ENCODE peak calls at places on chromosomes 12 and 14, in four cellular contexts. Z is H9, P is mesendoderm, M is H1. K is an unnamed sample.

GRCh38 chr12:70571029-70571428 is 66.2 kb downstream of the PTPRB start:
- DNase-seq in Z (no peak), P (no peak), M (no peak), K (no peak)

GRCh38 chr14:33016611-33017010 is 77.9 kb downstream of the NPAS3 start:
- DNase-seq in Z (no peak), P (no peak), M (no peak), K (no peak)

GRCh38 chr12:332581-333205 is 56.4 kb downstream of the KDM5A start:
- DNase-seq in Z (no peak), P (no peak), M (no peak), K (no peak)

GRCh38 chr12:122403115-122403770 is 19.2 kb downstream of the CLIP1 start:
- DNase-seq in Z (no peak), P (no peak), M (no peak), K (no peak)

GRCh38 chr14:35534884-35535793 is 1.2 kb downstream of the INSM2 start:
- DNase-seq in Z (peak; percentile 85), P (peak; percentile 80), M (no peak), K (peak; percentile 62)

GRCh38 chr12:43406797-43407196 is 145.2 kb downstream of the ADAMTS20 start:
- DNase-seq in Z (no peak), P (no peak), M (no peak), K (no peak)

GRCh38 chr12:90979936-90980335 is 24.8 kb downstream of the EPYC start:
- DNase-seq in Z (no peak), P (no peak), M (no peak), K (peak; percentile 49)

GRCh38 chr14:67630938-67631337 is 11.2 kb downstream of the ARG2 start:
- DNase-seq in Z (no peak), P (no peak), M (no peak), K (no peak)

GRCh38 chr14:60653388-60653690 is 4.1 kb upstream of the SIX1 start:
- DNase-seq in Z (peak; percentile 44), P (peak; percentile 31), M (no peak), K (no peak)

GRCh38 chr14:61511558-61511924 is 183.8 kb upstream of the HIF1A start:
- DNase-seq in Z (no peak), P (no peak), M (no peak), K (no peak)

GRCh38 chr12:76206039-76206676 is 121.7 kb upstream of the NAP1L1 start:
- DNase-seq in Z (no peak), P (no peak), M (no peak), K (no peak)

GRCh38 chr12:94704452-94704871 is 54.1 kb upstream of the TMCC3 start:
- DNase-seq in Z (no peak), P (no peak), M (no peak), K (peak; percentile 90)

GRCh38 chr12:81077686-81078441 is at the start of gene ACSS3:
- DNase-seq in Z (peak; percentile 94), P (peak; percentile 98), M (peak; percentile 53), K (no peak)

GRCh38 chr12:78359530-78359929 is 505.0 kb upstream of the SYT1 start:
- DNase-seq in Z (no peak), P (peak; percentile 3), M (no peak), K (peak; percentile 49)

GRCh38 chr12:88036368-88036965 is 7.3 kb upstream of the C12orf50 start:
- DNase-seq in Z (no peak), P (no peak), M (no peak), K (peak; percentile 59)

GRCh38 chr12:26372856-26373255 is 177.5 kb downstream of the SSPN start:
- DNase-seq in Z (no peak), P (no peak), M (no peak), K (no peak)

GRCh38 chr14:97456958-97457357 is 659.8 kb downstream of the VRK1 start:
- DNase-seq in Z (no peak), P (no peak), M (no peak), K (no peak)

GRCh38 chr12:24573621-24574020 is 375.3 kb downstream of the BCAT1 start:
- DNase-seq in Z (no peak), P (peak; percentile 32), M (no peak), K (no peak)

GRCh38 chr14:28704153-28704552 is 62.4 kb upstream of the FOXG1 start:
- DNase-seq in Z (no peak), P (no peak), M (no peak), K (no peak)

GRCh38 chr12:73072214-73072613 is 800.0 kb downstream of the TRHDE start:
- DNase-seq in Z (no peak), P (no peak), M (no peak), K (no peak)
- H4K5ac ChIP-seq in Z (no peak overlapping the region), P (no peak overlapping the region), M (no peak overlapping the region), K (no peak overlapping the region)

GRCh38 chr14:99720941-99721791 is 37.1 kb downstream of the CYP46A1 start:
- DNase-seq in Z (peak; percentile 29), P (no peak), M (no peak), K (no peak)

GRCh38 chr14:99718811-99719192 is 34.7 kb downstream of the CYP46A1 start:
- DNase-seq in Z (no peak), P (no peak), M (no peak), K (no peak)

GRCh38 chr14:99722741-99723140 is 38.6 kb downstream of the CYP46A1 start:
- DNase-seq in Z (peak; percentile 13), P (no peak), M (no peak), K (no peak)

GRCh38 chr14:99724196-99724891 is 40.2 kb downstream of the CYP46A1 start:
- DNase-seq in Z (peak; percentile 23), P (no peak), M (no peak), K (peak; percentile 49)

GRCh38 chr14:99721792-99722516 is 37.9 kb downstream of the CYP46A1 start:
- DNase-seq in Z (peak; percentile 17), P (no peak), M (no peak), K (no peak)
- H4K5ac ChIP-seq in Z (no peak overlapping the region), P (no peak overlapping the region), M (no peak overlapping the region), K (no peak overlapping the region)

DNA sequence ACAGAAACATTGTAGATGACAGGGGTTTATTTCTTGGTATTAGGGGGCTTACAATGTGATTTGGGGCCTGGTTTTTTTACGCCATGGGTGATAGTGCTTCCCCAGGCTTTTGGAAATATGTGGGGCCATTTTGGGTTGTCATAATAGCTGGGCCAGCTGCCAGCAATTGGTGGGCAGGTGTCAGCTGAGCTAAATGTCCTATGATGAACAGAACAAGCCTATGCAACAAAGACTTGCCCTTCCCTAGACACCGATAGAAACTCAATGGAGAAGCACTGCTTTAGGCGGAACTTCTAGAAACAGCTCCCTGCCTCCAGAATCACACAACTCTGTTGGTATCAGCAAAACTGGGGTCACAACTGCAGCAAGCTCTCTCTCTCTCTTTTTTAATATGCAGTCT is 5.1 kb upstream of the B4GALNT1 start:
- DNase-seq in Z (no peak), P (no peak), M (no peak), K (no peak)
- H4K5ac ChIP-seq in Z (no peak overlapping the region), P (no peak overlapping the region), M (no peak overlapping the region), K (no peak overlapping the region)

GRCh38 chr14:23183479-23183878 is at the start of gene SLC7A8:
- DNase-seq in Z (peak; percentile 77), P (peak; percentile 72), M (no peak), K (no peak)

GRCh38 chr14:23181946-23182345 is 1.5 kb downstream of the SLC7A8 start:
- DNase-seq in Z (no peak), P (no peak), M (no peak), K (no peak)

GRCh38 chr14:23183076-23183475 is 384 bp downstream of the SLC7A8 start:
- DNase-seq in Z (no peak), P (no peak), M (no peak), K (no peak)

GRCh38 chr14:23181453-23181852 is 2.0 kb downstream of the SLC7A8 start:
- DNase-seq in Z (no peak), P (no peak), M (no peak), K (no peak)

DNA sequence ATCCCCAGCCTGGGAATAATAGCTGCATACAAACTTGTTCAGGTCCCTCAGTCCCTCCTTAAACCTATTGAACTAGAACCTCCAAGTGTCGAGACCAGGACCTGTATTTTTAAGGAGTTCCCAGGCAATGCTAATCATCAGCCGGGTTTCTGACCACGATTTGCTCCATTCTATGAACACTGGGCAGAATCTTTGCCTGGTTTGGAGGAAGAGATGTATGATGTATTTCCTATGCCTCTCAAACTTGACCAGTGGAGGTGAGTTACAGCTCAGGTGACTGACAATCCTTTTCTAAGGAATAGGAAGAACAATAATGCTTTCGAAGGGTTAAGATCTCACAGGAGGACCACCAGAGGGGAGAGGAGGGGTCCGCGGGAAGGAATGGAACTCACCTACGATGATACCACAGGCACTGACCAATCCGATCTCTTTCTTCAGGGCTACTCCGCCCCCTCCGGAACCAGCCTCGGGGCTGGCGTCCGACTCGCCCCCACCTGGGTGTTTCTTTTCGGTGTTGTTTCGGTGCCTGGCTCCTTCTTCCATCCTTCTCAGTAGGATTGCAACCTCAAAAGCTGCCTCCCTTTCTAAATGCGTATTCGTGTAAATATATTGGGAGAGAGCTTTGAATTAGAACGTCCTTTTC is 967 bp downstream of the SLC7A8 start:
- DNase-seq in Z (peak; percentile 90), P (peak; percentile 87), M (peak; percentile 38), K (no peak)
- H4K5ac ChIP-seq in Z (no peak overlapping the region), P (peak overlapping the region; percentile 53), M (peak overlapping the region; percentile 1), K (no peak overlapping the region)

GRCh38 chr12:51813931-51814310 is 34.6 kb downstream of the FIGNL2 start:
- DNase-seq in Z (no peak), P (no peak), M (no peak), K (no peak)

GRCh38 chr12:51817027-51817953 is 31.2 kb downstream of the FIGNL2 start:
- DNase-seq in Z (no peak), P (no peak), M (no peak), K (no peak)

GRCh38 chr12:51812871-51813270 is 35.6 kb downstream of the FIGNL2 start:
- DNase-seq in Z (no peak), P (no peak), M (no peak), K (no peak)

GRCh38 chr12:51815571-51815970 is 32.9 kb downstream of the FIGNL2 start:
- DNase-seq in Z (peak; percentile 70), P (peak; percentile 76), M (no peak), K (no peak)

GRCh38 chr12:51814311-51815088 is 34.0 kb downstream of the FIGNL2 start:
- DNase-seq in Z (peak; percentile 86), P (peak; percentile 82), M (no peak), K (peak; percentile 66)
- H4K5ac ChIP-seq in Z (no peak overlapping the region), P (no peak overlapping the region), M (no peak overlapping the region), K (peak overlapping the region; percentile 40)

DNA sequence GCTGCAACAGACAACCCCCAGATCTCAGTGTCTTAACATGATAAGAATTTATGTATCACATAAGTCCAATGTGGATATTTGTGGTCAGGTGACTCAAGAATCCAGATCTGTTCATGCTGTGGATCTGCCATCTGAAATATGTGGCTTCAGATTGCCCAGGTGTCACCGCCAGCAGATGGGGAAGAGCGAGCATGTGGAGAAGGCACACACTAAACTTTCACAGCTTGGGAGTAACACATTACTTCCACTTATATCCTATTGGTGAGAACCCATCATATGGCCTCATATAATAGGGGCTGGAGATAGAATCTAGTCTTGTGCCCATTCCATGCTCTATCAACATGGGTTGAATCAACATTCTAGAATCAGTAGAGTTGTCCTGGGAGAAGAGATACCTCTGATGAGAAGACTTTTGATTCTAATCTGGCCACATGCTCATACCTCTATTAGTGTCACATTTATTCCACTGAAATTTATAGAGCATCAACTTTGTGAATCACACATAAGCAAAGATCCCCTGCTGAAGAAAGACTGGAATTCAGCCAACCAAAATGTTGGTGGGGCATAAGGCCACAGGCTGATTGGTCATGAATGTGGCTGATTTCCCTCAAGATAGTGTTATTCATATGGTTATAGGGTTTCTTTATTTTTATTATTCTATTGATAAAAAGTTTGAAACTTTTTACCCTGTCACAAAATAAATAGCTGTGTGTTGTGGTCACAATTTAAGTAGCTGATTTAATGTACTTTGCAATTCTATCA is 6.0 kb upstream of the CALCOCO1 start:
- DNase-seq in Z (no peak), P (no peak), M (no peak), K (peak; percentile 69)
- H4K5ac ChIP-seq in Z (no peak overlapping the region), P (no peak overlapping the region), M (no peak overlapping the region), K (no peak overlapping the region)

K was measured in IMR-90.